ENCODE peak calls at places on chromosomes 13 and 19, in nine cellular contexts. E is cardiac fibroblast, Z is left ventricle myocardium inferior, W is AG04450, A is fibroblast of mammary gland, L is glutamatergic neuron, Q is adrenal gland, B is nephron progenitor cell, R is body of pancreas. V is an unnamed sample.

GRCh38 chr13:68439821-68440220 is 1209.7 kb upstream of the PCDH9 start:
- DNase-seq in E (no peak), Z (no peak), W (no peak), A (peak), L (no peak), Q (no peak), B (no peak), R (no peak), V (no peak)

GRCh38 chr13:76225815-76226489 is 589.8 kb downstream of the LMO7 start:
- DNase-seq in E (peak), Z (peak), W (peak), A (peak), L (no peak), Q (no peak), B (peak), R (peak), V (no peak)

GRCh38 chr13:110869805-110870706 is 44.8 kb downstream of the ANKRD10 start:
- DNase-seq in E (peak), Z (peak), W (peak), A (peak), L (peak), Q (peak), B (no peak), R (peak), V (peak)

GRCh38 chr19:11200931-11201330 is 3.6 kb upstream of the KANK2 start:
- DNase-seq in E (no peak), Z (no peak), W (no peak), A (no peak), L (no peak), Q (no peak), B (no peak), R (no peak), V (no peak)

GRCh38 chr19:11737964-11738745 is 591 bp downstream of the ZNF823 start:
- DNase-seq in E (peak), Z (peak), W (no peak), A (peak), L (peak), Q (peak), B (peak), R (peak), V (peak)

GRCh38 chr19:41882568-41883462 is at the start of gene ARHGEF1:
- DNase-seq in E (peak), Z (peak), W (no peak), A (no peak), L (peak), Q (peak), B (peak), R (peak), V (peak)

GRCh38 chr13:39253774-39254173 is 215.5 kb downstream of the NHLRC3 start:
- DNase-seq in E (peak), Z (no peak), W (peak), A (peak), L (no peak), Q (no peak), B (no peak), R (no peak), V (no peak)

GRCh38 chr13:66915596-66916185 is 314.4 kb downstream of the PCDH9 start:
- DNase-seq in E (peak), Z (no peak), W (no peak), A (peak), L (no peak), Q (no peak), B (no peak), R (no peak), V (no peak)

GRCh38 chr19:4589579-4590410 is 30.3 kb upstream of the SEMA6B start:
- DNase-seq in E (no peak), Z (peak), W (no peak), A (no peak), L (peak), Q (no peak), B (peak), R (peak), V (peak)

GRCh38 chr13:99974939-99975561 is 3.5 kb upstream of the ZIC5 start:
- DNase-seq in E (no peak), Z (no peak), W (no peak), A (no peak), L (no peak), Q (no peak), B (no peak), R (no peak), V (no peak)

GRCh38 chr19:49453757-49454248 is 778 bp downstream of the ALDH16A1 start:
- DNase-seq in E (no peak), Z (no peak), W (no peak), A (no peak), L (no peak), Q (no peak), B (no peak), R (no peak), V (no peak)

GRCh38 chr19:54281008-54281728 is at the start of gene LILRB2:
- DNase-seq in E (no peak), Z (no peak), W (no peak), A (no peak), L (no peak), Q (no peak), B (no peak), R (no peak), V (peak)

DNA sequence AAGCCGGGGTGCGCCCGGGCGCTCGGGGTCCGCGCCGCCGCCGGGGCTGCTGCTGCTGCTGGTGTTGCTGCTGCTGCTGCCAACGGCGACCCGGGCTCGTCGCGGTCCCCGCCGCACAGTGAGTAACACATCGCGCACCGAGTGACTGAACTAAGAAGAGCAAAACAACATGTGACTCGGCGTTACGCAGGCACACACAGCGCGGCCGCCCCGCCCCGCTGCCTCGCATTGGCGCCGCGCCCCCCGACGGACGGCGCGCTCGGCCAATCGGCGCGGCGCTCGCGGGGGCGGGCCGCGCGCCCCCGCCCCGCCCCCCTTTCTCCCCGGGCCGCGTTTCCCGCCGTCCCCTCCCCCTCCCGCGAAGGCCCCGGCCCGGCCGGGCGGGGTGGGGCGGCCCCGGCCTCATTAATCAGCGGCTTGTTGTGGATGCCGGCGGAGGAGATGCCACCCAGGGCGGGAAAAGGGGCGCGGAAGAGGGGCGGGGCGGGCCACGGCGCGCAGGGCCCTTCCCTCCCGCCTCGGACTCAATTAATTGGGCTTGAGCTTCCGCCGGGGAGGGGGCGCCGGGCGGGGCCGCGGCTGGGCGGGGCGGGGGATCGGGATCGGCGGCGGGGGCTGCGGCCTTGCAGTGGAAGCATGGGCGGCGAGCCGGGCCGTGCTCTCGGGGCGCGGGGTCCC is at the start of gene IRS2:
- DNase-seq in E (peak), Z (peak), W (peak), A (peak), L (peak), Q (peak), B (peak), R (peak), V (peak)
- TF ChIP-seq CTCF in E (no peak), Z (no peak), W (no peak), A (no peak), L (no peak), Q (no peak), B (no peak), R (no peak), V (no peak)

DNA sequence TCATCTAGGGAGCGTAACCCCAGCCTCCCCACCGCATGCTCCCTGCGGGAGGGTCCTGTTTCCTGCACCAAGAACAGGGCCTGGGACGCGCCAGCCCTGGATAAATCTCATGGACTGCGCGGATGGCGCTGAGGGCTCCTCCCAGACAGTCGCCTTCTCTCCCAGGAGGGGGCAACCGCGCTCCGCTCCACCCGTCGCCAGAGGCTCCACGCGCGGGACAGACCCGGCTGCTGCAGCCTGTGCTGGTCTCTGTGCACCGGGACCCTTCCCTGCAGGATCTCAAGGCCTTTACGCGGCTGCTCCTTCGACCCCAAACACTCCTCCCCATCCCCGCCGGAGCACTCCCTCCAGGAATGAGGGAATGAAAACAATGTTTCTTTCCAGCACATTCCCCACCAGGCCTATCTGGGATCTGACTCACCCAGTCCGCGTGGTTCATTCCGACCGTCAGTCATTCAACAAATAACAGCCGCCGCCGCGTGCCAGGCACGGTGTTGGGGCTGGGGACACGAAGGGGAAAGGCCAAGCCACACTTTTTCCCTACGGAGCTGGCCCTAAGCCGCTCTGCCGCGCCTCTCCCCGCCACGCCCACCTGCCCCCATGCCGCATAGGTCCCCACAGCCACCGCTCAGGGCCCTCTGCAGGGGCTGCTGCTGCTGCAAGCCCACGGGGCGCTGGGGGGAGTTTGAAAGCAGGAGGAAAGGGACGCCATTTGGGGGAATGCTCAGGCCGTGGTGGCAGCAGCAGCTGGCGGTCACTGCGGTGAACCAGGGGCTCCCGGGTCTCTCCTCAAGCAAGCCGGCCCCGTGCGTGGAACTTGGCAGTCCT is 6.0 kb downstream of the PNMA8B start:
- DNase-seq in E (peak), Z (peak), W (no peak), A (peak), L (peak), Q (peak), B (peak), R (peak), V (no peak)
- TF ChIP-seq CTCF in E (peak), Z (peak), W (peak), A (peak), L (peak), Q (peak), B (peak), R (no peak), V (no peak)

GRCh38 chr19:57099199-57099661 is 20.6 kb upstream of the USP29 start:
- DNase-seq in E (peak), Z (peak), W (no peak), A (peak), L (peak), Q (peak), B (peak), R (peak), V (no peak)

GRCh38 chr19:57105976-57106610 is 13.7 kb upstream of the USP29 start:
- DNase-seq in E (no peak), Z (no peak), W (no peak), A (no peak), L (no peak), Q (no peak), B (no peak), R (no peak), V (no peak)

GRCh38 chr19:57106646-57107235 is 13.0 kb upstream of the USP29 start:
- DNase-seq in E (no peak), Z (no peak), W (no peak), A (no peak), L (no peak), Q (no peak), B (no peak), R (no peak), V (no peak)

DNA sequence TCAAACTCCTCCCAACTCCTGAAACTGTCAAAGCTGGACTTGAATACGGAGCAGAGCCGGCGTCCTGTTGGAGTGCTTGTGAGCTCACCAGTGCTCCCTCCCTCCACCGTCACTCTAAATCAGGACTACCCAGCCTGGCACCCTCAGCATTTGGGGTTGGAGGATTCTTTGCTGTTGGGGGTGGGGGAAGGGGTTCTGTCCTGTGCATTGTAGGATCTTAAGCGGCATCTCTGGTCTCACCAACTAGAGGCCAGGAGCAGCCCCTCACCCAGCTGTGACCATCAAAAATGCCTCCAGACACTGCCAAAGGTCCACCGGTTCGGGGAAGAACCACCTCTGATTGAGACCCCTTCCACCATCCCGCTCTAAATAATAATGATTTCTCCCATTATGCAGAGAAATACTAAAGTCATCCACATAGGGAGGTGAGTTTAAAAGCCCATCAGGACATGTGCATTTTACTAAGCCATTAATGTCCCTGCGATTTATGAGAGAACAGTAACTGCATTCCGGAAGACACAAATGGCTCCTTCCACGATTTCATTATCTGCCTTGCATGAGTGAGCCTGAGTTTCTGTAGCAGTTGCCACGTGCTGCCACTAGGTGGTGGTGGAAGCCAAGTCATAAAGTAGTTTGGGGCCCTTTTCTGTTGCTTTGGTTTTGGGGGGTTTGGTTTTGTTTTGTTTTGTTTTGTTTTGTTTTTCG is 16.1 kb upstream of the USP29 start:
- DNase-seq in E (peak), Z (peak), W (no peak), A (peak), L (peak), Q (peak), B (peak), R (peak), V (no peak)
- TF ChIP-seq CTCF in E (peak), Z (peak), W (peak), A (peak), L (peak), Q (peak), B (peak), R (peak), V (peak)

DNA sequence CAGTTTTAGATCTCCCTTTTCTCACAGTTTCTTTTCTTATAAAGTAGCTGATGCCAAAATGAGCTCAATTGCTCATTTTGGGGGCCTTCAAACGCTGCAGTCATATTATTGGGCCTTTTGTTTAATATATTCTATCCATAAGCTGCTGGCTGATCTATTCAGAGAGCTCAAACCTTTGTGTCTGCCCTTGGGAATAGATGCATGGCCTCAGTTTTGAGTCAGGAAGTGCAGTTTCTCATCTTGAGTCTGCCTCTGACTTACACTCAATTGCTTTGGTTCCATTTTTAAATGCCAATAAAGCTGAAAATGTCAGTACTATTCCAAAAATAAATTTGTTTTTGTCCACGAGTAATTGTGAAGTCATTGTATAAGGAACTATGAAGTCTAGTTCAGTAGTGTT is 468.9 kb downstream of the KLF12 start:
- DNase-seq in E (no peak), Z (no peak), W (no peak), A (no peak), L (no peak), Q (no peak), B (no peak), R (no peak), V (no peak)
- TF ChIP-seq CTCF in E (no peak), Z (no peak), W (no peak), A (no peak), L (no peak), Q (no peak), B (no peak), R (no peak), V (no peak)

GRCh38 chr13:104204177-104204576 is 1138.0 kb upstream of the SLC10A2 start:
- DNase-seq in E (no peak), Z (no peak), W (no peak), A (no peak), L (no peak), Q (no peak), B (no peak), R (no peak), V (no peak)
- TF ChIP-seq CTCF in E (no peak), Z (no peak), W (no peak), A (no peak), L (no peak), Q (no peak), B (no peak), R (no peak), V (no peak)

GRCh38 chr13:41428155-41428554 is 29.2 kb upstream of the RGCC start:
- DNase-seq in E (no peak), Z (no peak), W (no peak), A (no peak), L (no peak), Q (peak), B (peak), R (no peak), V (no peak)
- TF ChIP-seq CTCF in E (peak), Z (peak), W (no peak), A (peak), L (no peak), Q (no peak), B (peak), R (no peak), V (peak)

DNA sequence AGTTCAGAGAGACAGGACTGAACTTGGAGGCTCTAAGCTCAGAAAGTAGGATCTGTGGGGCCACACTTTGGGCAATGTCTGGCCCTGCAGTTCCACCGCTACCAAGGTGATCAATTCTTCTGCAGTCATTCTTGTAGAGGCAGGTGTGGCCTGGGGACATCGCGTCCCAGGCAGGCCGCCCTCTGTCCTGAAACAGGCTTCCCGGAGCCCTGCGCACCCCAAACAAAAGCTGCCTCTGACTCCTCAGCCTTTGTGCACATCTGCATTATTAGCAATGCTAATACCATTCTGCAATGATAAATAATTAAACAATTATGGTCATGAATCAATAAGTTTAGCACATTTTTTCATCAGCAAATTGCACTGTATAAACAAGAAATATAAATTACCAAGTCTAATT is 160.2 kb downstream of the URI1 start:
- DNase-seq in E (no peak), Z (no peak), W (no peak), A (no peak), L (no peak), Q (no peak), B (no peak), R (no peak), V (no peak)
- TF ChIP-seq CTCF in E (no peak), Z (no peak), W (no peak), A (no peak), L (no peak), Q (no peak), B (no peak), R (no peak), V (no peak)

GRCh38 chr19:51703655-51704515 is 10.8 kb downstream of the SPACA6 start:
- DNase-seq in E (peak), Z (peak), W (peak), A (peak), L (peak), Q (peak), B (peak), R (peak), V (peak)
- TF ChIP-seq CTCF in E (peak), Z (peak), W (peak), A (no peak), L (no peak), Q (peak), B (no peak), R (peak), V (peak)

GRCh38 chr19:51514866-51515481 is 13.4 kb upstream of the SIGLEC12 start:
- DNase-seq in E (peak), Z (no peak), W (peak), A (peak), L (no peak), Q (no peak), B (peak), R (no peak), V (no peak)
- TF ChIP-seq CTCF in E (peak), Z (peak), W (peak), A (peak), L (peak), Q (peak), B (peak), R (peak), V (peak)

GRCh38 chr19:16591803-16592556 is 19.8 kb upstream of the SLC35E1 start:
- DNase-seq in E (no peak), Z (no peak), W (no peak), A (no peak), L (no peak), Q (peak), B (no peak), R (no peak), V (no peak)

GRCh38 chr19:16594681-16595091 is 22.5 kb upstream of the SLC35E1 start:
- DNase-seq in E (no peak), Z (no peak), W (no peak), A (no peak), L (no peak), Q (no peak), B (no peak), R (no peak), V (no peak)

GRCh38 chr19:16595097-16595496 is 22.9 kb upstream of the SLC35E1 start:
- DNase-seq in E (no peak), Z (no peak), W (no peak), A (no peak), L (no peak), Q (no peak), B (no peak), R (no peak), V (no peak)

GRCh38 chr19:16593181-16593580 is 21.0 kb upstream of the SLC35E1 start:
- DNase-seq in E (no peak), Z (no peak), W (no peak), A (no peak), L (no peak), Q (no peak), B (no peak), R (no peak), V (no peak)

DNA sequence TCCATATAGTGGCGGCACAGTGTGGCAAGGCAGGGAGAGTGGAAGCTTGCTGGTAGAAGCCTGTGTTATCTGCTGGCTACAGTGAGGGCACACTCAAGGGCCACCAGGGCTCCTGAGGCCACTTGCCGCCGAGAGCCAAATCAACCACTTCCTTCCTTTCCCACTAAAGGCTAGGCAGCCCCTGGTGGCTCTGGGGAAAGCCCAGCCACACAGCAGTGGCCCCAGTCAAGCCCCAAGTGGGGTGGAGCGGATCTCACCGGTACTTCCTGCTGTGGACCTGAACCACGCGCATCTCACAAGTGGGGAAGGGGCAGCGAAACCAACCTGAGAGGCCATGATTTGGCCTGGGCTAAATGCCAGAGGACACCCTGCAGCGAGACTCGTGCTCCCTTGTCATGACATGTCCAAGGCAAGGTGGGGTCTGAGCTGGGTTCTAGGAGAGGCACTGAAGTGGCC is 21.9 kb upstream of the SLC35E1 start:
- DNase-seq in E (no peak), Z (no peak), W (no peak), A (no peak), L (no peak), Q (no peak), B (no peak), R (no peak), V (no peak)
- TF ChIP-seq CTCF in E (no peak), Z (no peak), W (no peak), A (no peak), L (no peak), Q (no peak), B (no peak), R (no peak), V (no peak)

V was measured in CD14-positive monocyte.